ENCODE peak calls at places on chromosomes 11 and 22, in six cellular contexts. One of them, this sample, is unnamed.

GRCh38 chr11:106733518-106734162 is 284.6 kb downstream of the GUCY1A2 start:
- DNase-seq in stimulated activated CD4-positive, alpha-beta T cell treated with anti-CD3 and anti-CD28 coated beads, TNF-alpha, amount 100 ng/mL, for 24 hours: no peak
- DNase-seq in osteocyte: no peak
- DNase-seq in substantia nigra: no peak
- DNase-seq in Calu3: no peak
- DNase-seq in COR-L47: no peak
- DNase-seq in this sample: no peak

GRCh38 chr11:33531743-33532181 is 168.9 kb downstream of the C11orf91 start:
- DNase-seq in stimulated activated CD4-positive, alpha-beta T cell treated with anti-CD3 and anti-CD28 coated beads, TNF-alpha, amount 100 ng/mL, for 24 hours: no peak
- DNase-seq in osteocyte: no peak
- DNase-seq in substantia nigra: no peak
- DNase-seq in Calu3: no peak
- DNase-seq in COR-L47: no peak
- DNase-seq in this sample: no peak

GRCh38 chr11:124863137-124863825 is 2.0 kb upstream of the ROBO3 start:
- DNase-seq in stimulated activated CD4-positive, alpha-beta T cell treated with anti-CD3 and anti-CD28 coated beads, TNF-alpha, amount 100 ng/mL, for 24 hours: no peak
- DNase-seq in osteocyte: no peak
- DNase-seq in substantia nigra: no peak
- DNase-seq in Calu3: no peak
- DNase-seq in COR-L47: no peak
- DNase-seq in this sample: no peak

GRCh38 chr11:79198898-79199250 is 242.0 kb downstream of the TENM4 start:
- DNase-seq in stimulated activated CD4-positive, alpha-beta T cell treated with anti-CD3 and anti-CD28 coated beads, TNF-alpha, amount 100 ng/mL, for 24 hours: no peak
- DNase-seq in osteocyte: no peak
- DNase-seq in substantia nigra: no peak
- DNase-seq in Calu3: no peak
- DNase-seq in COR-L47: no peak
- DNase-seq in this sample: no peak

GRCh38 chr11:61489833-61490585 is 18.5 kb upstream of the LRRC10B start:
- DNase-seq in stimulated activated CD4-positive, alpha-beta T cell treated with anti-CD3 and anti-CD28 coated beads, TNF-alpha, amount 100 ng/mL, for 24 hours: no peak
- DNase-seq in osteocyte: no peak
- DNase-seq in substantia nigra: no peak
- DNase-seq in Calu3: no peak
- DNase-seq in COR-L47: no peak
- DNase-seq in this sample: no peak

GRCh38 chr11:68329993-68330699 is 17.8 kb downstream of the LRP5 start:
- DNase-seq in stimulated activated CD4-positive, alpha-beta T cell treated with anti-CD3 and anti-CD28 coated beads, TNF-alpha, amount 100 ng/mL, for 24 hours: no peak
- DNase-seq in osteocyte: no peak
- DNase-seq in substantia nigra: no peak
- DNase-seq in Calu3: no peak
- DNase-seq in COR-L47: no peak
- DNase-seq in this sample: no peak

GRCh38 chr11:45535033-45535432 is 130.4 kb downstream of the CHST1 start:
- DNase-seq in stimulated activated CD4-positive, alpha-beta T cell treated with anti-CD3 and anti-CD28 coated beads, TNF-alpha, amount 100 ng/mL, for 24 hours: no peak
- DNase-seq in osteocyte: no peak
- DNase-seq in substantia nigra: no peak
- DNase-seq in Calu3: no peak
- DNase-seq in COR-L47: no peak
- DNase-seq in this sample: no peak

GRCh38 chr11:130947481-130947880 is 31.2 kb upstream of the SNX19 start:
- DNase-seq in stimulated activated CD4-positive, alpha-beta T cell treated with anti-CD3 and anti-CD28 coated beads, TNF-alpha, amount 100 ng/mL, for 24 hours: no peak
- DNase-seq in osteocyte: no peak
- DNase-seq in substantia nigra: no peak
- DNase-seq in Calu3: no peak
- DNase-seq in COR-L47: no peak
- DNase-seq in this sample: no peak

GRCh38 chr11:57899378-57899777 is 124.3 kb upstream of the OR9Q1 start:
- DNase-seq in stimulated activated CD4-positive, alpha-beta T cell treated with anti-CD3 and anti-CD28 coated beads, TNF-alpha, amount 100 ng/mL, for 24 hours: no peak
- DNase-seq in osteocyte: peak
- DNase-seq in substantia nigra: no peak
- DNase-seq in Calu3: no peak
- DNase-seq in COR-L47: no peak
- DNase-seq in this sample: no peak

GRCh38 chr11:55172734-55173415 is 89.1 kb upstream of the TRIM48 start:
- DNase-seq in stimulated activated CD4-positive, alpha-beta T cell treated with anti-CD3 and anti-CD28 coated beads, TNF-alpha, amount 100 ng/mL, for 24 hours: no peak
- DNase-seq in osteocyte: peak
- DNase-seq in substantia nigra: no peak
- DNase-seq in Calu3: no peak
- DNase-seq in COR-L47: no peak
- DNase-seq in this sample: no peak

GRCh38 chr11:2931416-2931746 is 2.2 kb upstream of the PHLDA2 start:
- DNase-seq in stimulated activated CD4-positive, alpha-beta T cell treated with anti-CD3 and anti-CD28 coated beads, TNF-alpha, amount 100 ng/mL, for 24 hours: no peak
- DNase-seq in osteocyte: no peak
- DNase-seq in substantia nigra: no peak
- DNase-seq in Calu3: no peak
- DNase-seq in COR-L47: no peak
- DNase-seq in this sample: no peak

GRCh38 chr11:108364159-108364558 is 103.2 kb downstream of the C11orf65 start:
- DNase-seq in stimulated activated CD4-positive, alpha-beta T cell treated with anti-CD3 and anti-CD28 coated beads, TNF-alpha, amount 100 ng/mL, for 24 hours: no peak
- DNase-seq in osteocyte: no peak
- DNase-seq in substantia nigra: no peak
- DNase-seq in Calu3: no peak
- DNase-seq in COR-L47: no peak
- DNase-seq in this sample: no peak

GRCh38 chr11:12715941-12716340 is 41.7 kb downstream of the TEAD1 start:
- DNase-seq in stimulated activated CD4-positive, alpha-beta T cell treated with anti-CD3 and anti-CD28 coated beads, TNF-alpha, amount 100 ng/mL, for 24 hours: no peak
- DNase-seq in osteocyte: no peak
- DNase-seq in substantia nigra: no peak
- DNase-seq in Calu3: no peak
- DNase-seq in COR-L47: no peak
- DNase-seq in this sample: no peak

GRCh38 chr11:84144531-84144930 is 858.4 kb upstream of the CCDC90B start:
- DNase-seq in stimulated activated CD4-positive, alpha-beta T cell treated with anti-CD3 and anti-CD28 coated beads, TNF-alpha, amount 100 ng/mL, for 24 hours: no peak
- DNase-seq in osteocyte: no peak
- DNase-seq in substantia nigra: no peak
- DNase-seq in Calu3: no peak
- DNase-seq in COR-L47: no peak
- DNase-seq in this sample: no peak

GRCh38 chr22:42984397-42984796 is 30.6 kb downstream of the PACSIN2 start:
- DNase-seq in stimulated activated CD4-positive, alpha-beta T cell treated with anti-CD3 and anti-CD28 coated beads, TNF-alpha, amount 100 ng/mL, for 24 hours: no peak
- DNase-seq in osteocyte: no peak
- DNase-seq in substantia nigra: no peak
- DNase-seq in Calu3: no peak
- DNase-seq in COR-L47: no peak
- DNase-seq in this sample: no peak

GRCh38 chr11:88521354-88522310 is 184.1 kb upstream of the CTSC start:
- DNase-seq in stimulated activated CD4-positive, alpha-beta T cell treated with anti-CD3 and anti-CD28 coated beads, TNF-alpha, amount 100 ng/mL, for 24 hours: no peak
- DNase-seq in osteocyte: no peak
- DNase-seq in substantia nigra: no peak
- DNase-seq in Calu3: no peak
- DNase-seq in COR-L47: no peak
- DNase-seq in this sample: no peak

GRCh38 chr22:28910575-28911278 is 27.4 kb downstream of the ZNRF3 start:
- DNase-seq in stimulated activated CD4-positive, alpha-beta T cell treated with anti-CD3 and anti-CD28 coated beads, TNF-alpha, amount 100 ng/mL, for 24 hours: no peak
- DNase-seq in osteocyte: no peak
- DNase-seq in substantia nigra: no peak
- DNase-seq in Calu3: no peak
- DNase-seq in COR-L47: no peak
- DNase-seq in this sample: no peak

GRCh38 chr11:73597340-73597955 is 464 bp downstream of the FAM168A start:
- DNase-seq in stimulated activated CD4-positive, alpha-beta T cell treated with anti-CD3 and anti-CD28 coated beads, TNF-alpha, amount 100 ng/mL, for 24 hours: no peak
- DNase-seq in osteocyte: no peak
- DNase-seq in substantia nigra: peak
- DNase-seq in Calu3: no peak
- DNase-seq in COR-L47: no peak
- DNase-seq in this sample: no peak

GRCh38 chr11:9719949-9720646 is 56.2 kb downstream of the SWAP70 start:
- DNase-seq in stimulated activated CD4-positive, alpha-beta T cell treated with anti-CD3 and anti-CD28 coated beads, TNF-alpha, amount 100 ng/mL, for 24 hours: no peak
- DNase-seq in osteocyte: no peak
- DNase-seq in substantia nigra: no peak
- DNase-seq in Calu3: no peak
- DNase-seq in COR-L47: no peak
- DNase-seq in this sample: no peak

GRCh38 chr11:80980221-80980620 is 1539.4 kb upstream of the TENM4 start:
- DNase-seq in stimulated activated CD4-positive, alpha-beta T cell treated with anti-CD3 and anti-CD28 coated beads, TNF-alpha, amount 100 ng/mL, for 24 hours: no peak
- DNase-seq in osteocyte: no peak
- DNase-seq in substantia nigra: no peak
- DNase-seq in Calu3: no peak
- DNase-seq in COR-L47: no peak
- DNase-seq in this sample: no peak

GRCh38 chr11:69578167-69578566 is 62.8 kb upstream of the CCND1 start:
- DNase-seq in stimulated activated CD4-positive, alpha-beta T cell treated with anti-CD3 and anti-CD28 coated beads, TNF-alpha, amount 100 ng/mL, for 24 hours: no peak
- DNase-seq in osteocyte: no peak
- DNase-seq in substantia nigra: no peak
- DNase-seq in Calu3: no peak
- DNase-seq in COR-L47: no peak
- DNase-seq in this sample: no peak

GRCh38 chr11:78110351-78110750 is 29.1 kb downstream of the ALG8 start:
- DNase-seq in stimulated activated CD4-positive, alpha-beta T cell treated with anti-CD3 and anti-CD28 coated beads, TNF-alpha, amount 100 ng/mL, for 24 hours: no peak
- DNase-seq in osteocyte: no peak
- DNase-seq in substantia nigra: no peak
- DNase-seq in Calu3: no peak
- DNase-seq in COR-L47: no peak
- DNase-seq in this sample: no peak

GRCh38 chr11:133828861-133829260 is 16.5 kb downstream of the SPATA19 start:
- DNase-seq in stimulated activated CD4-positive, alpha-beta T cell treated with anti-CD3 and anti-CD28 coated beads, TNF-alpha, amount 100 ng/mL, for 24 hours: no peak
- DNase-seq in osteocyte: no peak
- DNase-seq in substantia nigra: no peak
- DNase-seq in Calu3: no peak
- DNase-seq in COR-L47: no peak
- DNase-seq in this sample: no peak

GRCh38 chr11:47981667-47982404 is 1.5 kb downstream of the PTPRJ start:
- DNase-seq in stimulated activated CD4-positive, alpha-beta T cell treated with anti-CD3 and anti-CD28 coated beads, TNF-alpha, amount 100 ng/mL, for 24 hours: no peak
- DNase-seq in osteocyte: no peak
- DNase-seq in substantia nigra: no peak
- DNase-seq in Calu3: no peak
- DNase-seq in COR-L47: no peak
- DNase-seq in this sample: no peak

GRCh38 chr22:35638408-35638807 is 9.8 kb upstream of the APOL6 start:
- DNase-seq in stimulated activated CD4-positive, alpha-beta T cell treated with anti-CD3 and anti-CD28 coated beads, TNF-alpha, amount 100 ng/mL, for 24 hours: no peak
- DNase-seq in osteocyte: peak
- DNase-seq in substantia nigra: peak
- DNase-seq in Calu3: no peak
- DNase-seq in COR-L47: no peak
- DNase-seq in this sample: no peak

GRCh38 chr11:36425593-36426206 is 84.4 kb downstream of the TRAF6 start:
- DNase-seq in stimulated activated CD4-positive, alpha-beta T cell treated with anti-CD3 and anti-CD28 coated beads, TNF-alpha, amount 100 ng/mL, for 24 hours: no peak
- DNase-seq in osteocyte: no peak
- DNase-seq in substantia nigra: no peak
- DNase-seq in Calu3: no peak
- DNase-seq in COR-L47: no peak
- DNase-seq in this sample: no peak

This sample was measured in NCI-H1436.